ENCODE peak calls at places on chromosomes 7 and 10, in five cellular contexts. K is IMR-90, D is A549, V is K562, N is GM12878. X is an unnamed sample. For H3K4me1, the result is how much of the 10 kb centered on the place peaks cover.

GRCh38 chr7:143487566-143487965 is 9.9 kb downstream of the TAS2R41 start:
- DNase-seq in V (no peak), K (peak), D (no peak), N (no peak), X (no peak)

GRCh38 chr10:72490951-72491350 is 134.9 kb downstream of the MICU1 start:
- DNase-seq in D (no peak), V (no peak), K (peak), N (no peak), X (no peak)

GRCh38 chr7:4189151-4189570 is 492.9 kb upstream of the FOXK1 start:
- DNase-seq in V (no peak), N (no peak), D (no peak), K (peak), X (peak)

GRCh38 chr7:67738958-67739357 is 742.3 kb downstream of the TYW1 start:
- DNase-seq in V (no peak), K (no peak), N (no peak), D (peak), X (no peak)

GRCh38 chr10:118953598-118953997 is 75.9 kb upstream of the NANOS1 start:
- DNase-seq in V (no peak), D (no peak), N (no peak), K (no peak), X (no peak)

GRCh38 chr7:146902728-146903127 is 786.1 kb downstream of the CNTNAP2 start:
- DNase-seq in D (no peak), N (no peak), K (no peak), V (no peak), X (no peak)

GRCh38 chr10:3395041-3395440 is 222.5 kb upstream of the PITRM1 start:
- DNase-seq in D (no peak), N (no peak), K (no peak), V (no peak), X (peak)

GRCh38 chr7:7188742-7189141 is 6.4 kb downstream of the C1GALT1 start:
- DNase-seq in V (no peak), K (no peak), D (no peak), N (no peak), X (no peak)

GRCh38 chr7:6637544-6638229 is 569 bp downstream of the ZNF316 start:
- DNase-seq in K (peak), D (peak), V (peak), N (no peak), X (peak)

GRCh38 chr7:27677912-27678612 is 15.4 kb upstream of the HIBADH start:
- DNase-seq in V (peak), K (peak), N (no peak), D (peak), X (no peak)

GRCh38 chr7:129665013-129665401 is 53.5 kb downstream of the NRF1 start:
- DNase-seq in N (no peak), K (peak), D (peak), V (no peak), X (peak)

GRCh38 chr10:76049581-76050290 is 618.3 kb downstream of the LRMDA start:
- DNase-seq in N (no peak), D (no peak), K (no peak), V (no peak), X (no peak)

GRCh38 chr7:99975782-99976521 is at the start of gene AZGP1:
- DNase-seq in D (no peak), V (no peak), K (no peak), N (no peak), X (no peak)

GRCh38 chr7:128030263-128030998 is 806 bp downstream of the LRRC4 start:
- DNase-seq in K (no peak), N (no peak), V (no peak), D (no peak), X (peak)

GRCh38 chr10:21526952-21527633 is 1.6 kb upstream of the SKIDA1 start:
- DNase-seq in N (no peak), V (peak), D (peak), K (peak), X (peak)

GRCh38 chr7:113715262-113715661 is 203.5 kb downstream of the PPP1R3A start:
- DNase-seq in N (no peak), D (no peak), K (no peak), V (no peak), X (no peak)

GRCh38 chr7:12524794-12525386 is 45.6 kb upstream of the SCIN start:
- DNase-seq in D (peak), V (peak), K (peak), N (peak), X (peak)

GRCh38 chr10:102291221-102291905 is 46.0 kb downstream of the GBF1 start:
- DNase-seq in V (no peak), N (no peak), K (no peak), D (no peak), X (no peak)

GRCh38 chr7:30815016-30815854 is 44.0 kb downstream of the MINDY4 start:
- DNase-seq in V (no peak), N (no peak), D (no peak), K (no peak), X (no peak)

GRCh38 chr7:24722386-24723177 is 34.7 kb downstream of the GSDME start:
- DNase-seq in K (no peak), D (peak), N (no peak), V (no peak), X (peak)

GRCh38 chr7:17370901-17371550 is 72.6 kb downstream of the AHR start:
- DNase-seq in V (no peak), D (peak), N (no peak), K (peak), X (no peak)

GRCh38 chr7:150428671-150429451 is 21.6 kb upstream of the GIMAP8 start:
- DNase-seq in K (peak), D (peak), N (peak), V (peak), X (no peak)

GRCh38 chr7:109984726-109985125 is 1106.2 kb upstream of the LRRN3 start:
- DNase-seq in N (no peak), V (no peak), D (no peak), K (peak), X (no peak)

GRCh38 chr7:15397159-15397550 is 164.7 kb downstream of the AGMO start:
- DNase-seq in D (no peak), N (no peak), V (no peak), K (no peak), X (no peak)
- H3K4me3 ChIP-seq in D (no peak), N (no peak), V (no peak), K (no peak), X (no peak)

GRCh38 chr7:14381306-14381705 is 391.8 kb upstream of the ETV1 start:
- DNase-seq in K (peak), V (no peak), D (no peak), N (no peak), X (no peak)

GRCh38 chr7:14380881-14381280 is 391.4 kb upstream of the ETV1 start:
- DNase-seq in N (no peak), K (no peak), D (peak), V (no peak), X (no peak)

GRCh38 chr7:14381936-14382335 is 392.5 kb upstream of the ETV1 start:
- DNase-seq in V (no peak), D (no peak), N (no peak), K (no peak), X (no peak)

GRCh38 chr7:14389052-14389988 is 399.9 kb upstream of the ETV1 start:
- DNase-seq in D (no peak), V (no peak), K (no peak), N (no peak), X (no peak)

DNA sequence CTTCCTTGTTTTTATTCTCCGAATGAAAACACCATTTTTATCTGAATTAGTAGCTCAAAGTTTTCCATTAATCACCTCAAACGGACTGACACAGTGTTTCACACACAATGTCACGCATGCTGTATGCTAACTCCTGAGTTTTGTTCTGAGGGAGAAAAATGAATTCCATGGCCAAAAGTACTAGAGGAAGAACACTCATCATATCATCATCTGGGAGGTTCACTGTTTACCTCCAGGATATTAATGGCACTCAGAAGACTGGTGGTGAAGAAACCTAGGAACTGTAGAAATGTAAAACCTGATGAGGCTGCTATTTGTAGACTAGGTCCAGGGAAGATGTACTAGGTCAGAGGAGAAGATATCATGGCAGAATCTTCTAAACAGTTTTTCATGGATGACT is 395.6 kb upstream of the ETV1 start:
- DNase-seq in N (no peak), V (no peak), D (no peak), K (peak), X (no peak)
- TF ChIP-seq RCOR1 in N (no peak), V (no peak), D (no peak), K (no peak), X (no peak)

DNA sequence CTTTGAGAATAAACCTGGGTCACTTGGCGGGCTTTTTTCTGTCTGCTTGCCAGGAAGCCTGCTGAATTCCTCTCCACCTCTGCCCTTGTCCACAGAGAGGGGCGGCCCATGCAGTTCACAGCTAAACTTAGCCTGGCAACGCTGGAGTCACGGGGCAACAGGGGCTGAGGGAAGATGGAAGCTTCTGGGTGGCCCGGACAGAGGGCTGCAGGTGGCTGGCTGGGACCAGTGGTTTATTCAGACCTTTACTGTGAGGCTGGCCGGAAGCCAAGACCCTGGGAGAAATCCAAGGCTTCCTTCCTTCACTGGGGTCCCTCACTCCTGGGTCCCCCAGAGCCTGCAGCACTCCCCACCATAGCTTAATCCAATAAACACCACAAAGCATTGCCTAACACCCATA is 17.0 kb downstream of the ITPRIP start:
- DNase-seq in K (no peak), N (no peak), D (no peak), V (no peak), X (no peak)
- H3K4me1 ChIP-seq in K (under half), N (under half), D (under half), V (under half), X (under half)

GRCh38 chr7:121133444-121133843 is 144.9 kb downstream of the CPED1 start:
- DNase-seq in V (no peak), K (no peak), N (no peak), D (no peak), X (no peak)
- H3K4me3 ChIP-seq in V (no peak), K (no peak), N (no peak), D (no peak), X (no peak)

X was measured in SK-N-SH.